ENCODE peak calls at places on chromosome 2, in six cellular contexts. Y, F, P, T, A and U are unnamed samples.

GRCh38 chr2:29166237-29166630 is 51.0 kb downstream of the CLIP4 start:
- DNase-seq in P (no peak), F (no peak), Y (no peak), T (no peak), A (peak; percentile 41), U (no peak)

GRCh38 chr2:182302174-182302573 is 124.7 kb downstream of the PDE1A start:
- DNase-seq in P (no peak), F (no peak), A (peak; percentile 62), T (no peak), Y (no peak), U (no peak)

GRCh38 chr2:200615247-200615646 is 29.4 kb downstream of the AOX1 start:
- DNase-seq in A (peak; percentile 87), P (no peak), F (no peak), T (no peak), Y (no peak), U (no peak)

GRCh38 chr2:42171396-42171971 is 2.3 kb downstream of the EML4 start:
- DNase-seq in P (peak; percentile 4), A (no peak), Y (no peak), T (peak; percentile 23), F (no peak), U (no peak)

GRCh38 chr2:228839506-228839905 is 431.6 kb downstream of the PID1 start:
- DNase-seq in F (no peak), A (no peak), T (no peak), Y (no peak), P (no peak), U (no peak)

GRCh38 chr2:33051586-33052385 is 105.0 kb downstream of the LTBP1 start:
- DNase-seq in Y (no peak), T (no peak), F (no peak), P (no peak), A (peak; percentile 79), U (no peak)

GRCh38 chr2:76310894-76311293 is 600.2 kb upstream of the GCFC2 start:
- DNase-seq in F (no peak), T (no peak), Y (no peak), P (no peak), A (no peak), U (peak; percentile 28)

GRCh38 chr2:74333175-74333574 is 10.0 kb downstream of the SLC4A5 start:
- DNase-seq in F (no peak), A (peak; percentile 46), P (peak; percentile 34), T (no peak), Y (no peak), U (peak; percentile 23)

GRCh38 chr2:29616569-29616968 is 304.8 kb downstream of the ALK start:
- DNase-seq in P (no peak), F (no peak), A (no peak), T (no peak), Y (no peak), U (no peak)

GRCh38 chr2:158006961-158007664 is 94.6 kb upstream of the UPP2 start:
- DNase-seq in T (no peak), F (no peak), A (no peak), P (no peak), Y (no peak), U (no peak)

GRCh38 chr2:238744951-238745350 is 102.9 kb upstream of the TWIST2 start:
- DNase-seq in F (no peak), A (no peak), P (no peak), T (no peak), Y (no peak), U (no peak)

GRCh38 chr2:235860846-235861245 is 307.3 kb downstream of the GBX2 start:
- DNase-seq in F (no peak), T (no peak), P (no peak), Y (no peak), A (peak; percentile 22), U (no peak)

GRCh38 chr2:20562540-20563225 is 88.2 kb downstream of the HS1BP3 start:
- DNase-seq in Y (no peak), T (no peak), P (no peak), F (no peak), A (no peak), U (peak; percentile 35)

GRCh38 chr2:10469301-10469700 is 21.2 kb upstream of the ODC1 start:
- DNase-seq in Y (no peak), P (no peak), F (no peak), T (no peak), A (no peak), U (no peak)

GRCh38 chr2:199956062-199956380 is 639 bp downstream of the MAIP1 start:
- DNase-seq in T (no peak), A (no peak), Y (no peak), P (no peak), F (no peak), U (peak; percentile 52)

GRCh38 chr2:188853307-188853706 is 120.9 kb upstream of the COL3A1 start:
- DNase-seq in A (no peak), Y (no peak), F (no peak), T (no peak), P (no peak), U (peak; percentile 15)

GRCh38 chr2:132701810-132702209 is 31.8 kb upstream of the LYPD1 start:
- DNase-seq in A (peak; percentile 64), F (no peak), T (no peak), P (no peak), Y (no peak), U (no peak)

GRCh38 chr2:230416061-230416721 is at the start of gene SP100:
- DNase-seq in A (peak; percentile 74), T (peak; percentile 79), F (no peak), Y (no peak), P (no peak), U (no peak)